ENCODE peak calls at places on chromosomes 16 and 17, in eight cellular contexts. One of them, this sample, is unnamed. For H3K4me1 and H3K36me3, the result is how much of the 10 kb centered on the place peaks cover.

GRCh38 chr17:1031711-1032110 is 34.8 kb downstream of the TIMM22 start:
- DNase-seq in tibial nerve: no peak
- DNase-seq in heart right ventricle: peak
- DNase-seq in Peyer's patch: no peak
- DNase-seq in sigmoid colon: peak
- DNase-seq in heart left ventricle: peak
- DNase-seq in psoas muscle: peak
- DNase-seq in fibroblast of lung: peak
- DNase-seq in this sample: no peak

GRCh38 chr16:1331712-1332617 is 1.5 kb upstream of the BAIAP3 start:
- DNase-seq in psoas muscle: peak
- DNase-seq in sigmoid colon: peak
- DNase-seq in Peyer's patch: peak
- DNase-seq in fibroblast of lung: peak
- DNase-seq in tibial nerve: peak
- DNase-seq in heart right ventricle: peak
- DNase-seq in heart left ventricle: peak
- DNase-seq in this sample: peak

GRCh38 chr17:55212880-55213279 is 51.9 kb upstream of the HLF start:
- DNase-seq in fibroblast of lung: no peak
- DNase-seq in tibial nerve: no peak
- DNase-seq in sigmoid colon: no peak
- DNase-seq in psoas muscle: no peak
- DNase-seq in heart right ventricle: no peak
- DNase-seq in heart left ventricle: no peak
- DNase-seq in Peyer's patch: no peak
- DNase-seq in this sample: no peak

GRCh38 chr16:52123063-52123839 is 423.7 kb downstream of the TOX3 start:
- DNase-seq in heart left ventricle: no peak
- DNase-seq in heart right ventricle: no peak
- DNase-seq in fibroblast of lung: no peak
- DNase-seq in sigmoid colon: no peak
- DNase-seq in psoas muscle: no peak
- DNase-seq in Peyer's patch: no peak
- DNase-seq in tibial nerve: no peak
- DNase-seq in this sample: no peak

GRCh38 chr16:21646721-21647561 is 5.5 kb downstream of the IGSF6 start:
- DNase-seq in fibroblast of lung: no peak
- DNase-seq in Peyer's patch: peak
- DNase-seq in tibial nerve: no peak
- DNase-seq in heart right ventricle: no peak
- DNase-seq in psoas muscle: no peak
- DNase-seq in heart left ventricle: no peak
- DNase-seq in sigmoid colon: no peak
- DNase-seq in this sample: no peak

GRCh38 chr16:67664258-67664657 is 2.3 kb downstream of the ENKD1 start:
- DNase-seq in tibial nerve: no peak
- DNase-seq in heart left ventricle: no peak
- DNase-seq in fibroblast of lung: no peak
- DNase-seq in sigmoid colon: no peak
- DNase-seq in heart right ventricle: no peak
- DNase-seq in psoas muscle: no peak
- DNase-seq in Peyer's patch: no peak
- DNase-seq in this sample: no peak

GRCh38 chr16:11129378-11129781 is 126.6 kb downstream of the SOCS1 start:
- DNase-seq in tibial nerve: no peak
- DNase-seq in heart left ventricle: no peak
- DNase-seq in psoas muscle: no peak
- DNase-seq in fibroblast of lung: no peak
- DNase-seq in Peyer's patch: no peak
- DNase-seq in heart right ventricle: no peak
- DNase-seq in sigmoid colon: peak
- DNase-seq in this sample: no peak

GRCh38 chr17:35117984-35118383 is 1.7 kb downstream of the RAD51D start:
- DNase-seq in fibroblast of lung: no peak
- DNase-seq in heart left ventricle: no peak
- DNase-seq in psoas muscle: no peak
- DNase-seq in tibial nerve: no peak
- DNase-seq in sigmoid colon: no peak
- DNase-seq in Peyer's patch: no peak
- DNase-seq in heart right ventricle: no peak
- DNase-seq in this sample: no peak

GRCh38 chr17:40451420-40451819 is 8.2 kb downstream of the IGFBP4 start:
- DNase-seq in Peyer's patch: no peak
- DNase-seq in psoas muscle: peak
- DNase-seq in heart right ventricle: peak
- DNase-seq in fibroblast of lung: peak
- DNase-seq in tibial nerve: peak
- DNase-seq in heart left ventricle: peak
- DNase-seq in sigmoid colon: peak
- DNase-seq in this sample: peak

DNA sequence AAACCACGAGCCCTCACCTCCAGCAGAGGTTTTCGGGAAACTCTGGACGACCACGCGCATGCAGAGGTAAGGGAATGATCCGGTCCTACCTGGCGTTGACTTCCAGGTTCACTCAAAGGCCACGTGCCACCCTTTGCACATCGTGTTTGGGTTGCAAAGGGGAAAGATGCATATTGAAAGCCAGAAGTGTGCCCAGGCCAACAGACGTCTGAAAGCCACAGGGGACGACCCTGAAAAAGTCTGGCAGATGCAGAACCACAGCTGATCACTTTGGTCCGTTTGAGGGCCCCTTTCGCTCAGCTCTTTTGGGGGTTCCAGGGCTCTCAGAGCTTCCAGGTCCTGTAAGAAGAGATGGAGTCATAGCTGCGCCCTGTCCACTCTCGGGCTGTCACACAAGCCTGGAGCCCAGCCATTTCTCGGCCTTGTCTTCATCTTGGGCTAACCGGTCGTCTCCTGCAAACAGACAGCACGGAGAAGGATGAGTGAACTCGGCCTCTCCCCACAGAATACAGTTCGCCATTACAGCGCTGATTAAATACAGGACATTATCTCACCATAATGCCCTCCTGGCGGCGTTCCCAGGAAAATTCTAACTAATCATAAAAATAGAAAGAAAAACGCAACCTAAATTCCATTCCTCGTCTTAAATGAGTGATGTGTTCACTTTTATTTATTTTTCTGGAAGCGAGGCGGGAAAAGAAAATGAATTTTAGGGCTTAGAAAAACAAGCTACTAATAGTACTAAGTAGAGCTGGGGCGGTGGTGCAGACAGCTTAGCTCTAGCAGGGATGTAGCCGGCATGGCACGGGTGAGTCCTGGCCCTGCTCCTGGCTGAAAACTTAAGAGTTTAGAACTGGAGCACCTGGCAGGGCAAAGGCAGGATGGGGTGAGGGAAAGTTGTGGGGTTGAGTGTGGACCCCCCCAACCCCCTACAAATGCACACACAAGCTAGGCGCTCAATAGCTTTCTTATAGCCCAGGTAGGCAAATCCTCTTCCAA is 45.5 kb upstream of the ZFHX3 start:
- DNase-seq in heart right ventricle: peak
- DNase-seq in heart left ventricle: no peak
- DNase-seq in psoas muscle: peak
- DNase-seq in tibial nerve: no peak
- DNase-seq in fibroblast of lung: peak
- DNase-seq in Peyer's patch: no peak
- DNase-seq in sigmoid colon: no peak
- DNase-seq in this sample: no peak
- TF ChIP-seq CTCF in heart right ventricle: no peak
- TF ChIP-seq CTCF in heart left ventricle: no peak
- TF ChIP-seq CTCF in psoas muscle: no peak
- TF ChIP-seq CTCF in tibial nerve: no peak
- TF ChIP-seq CTCF in fibroblast of lung: no peak
- TF ChIP-seq CTCF in Peyer's patch: no peak
- TF ChIP-seq CTCF in sigmoid colon: no peak
- TF ChIP-seq CTCF in this sample: no peak

DNA sequence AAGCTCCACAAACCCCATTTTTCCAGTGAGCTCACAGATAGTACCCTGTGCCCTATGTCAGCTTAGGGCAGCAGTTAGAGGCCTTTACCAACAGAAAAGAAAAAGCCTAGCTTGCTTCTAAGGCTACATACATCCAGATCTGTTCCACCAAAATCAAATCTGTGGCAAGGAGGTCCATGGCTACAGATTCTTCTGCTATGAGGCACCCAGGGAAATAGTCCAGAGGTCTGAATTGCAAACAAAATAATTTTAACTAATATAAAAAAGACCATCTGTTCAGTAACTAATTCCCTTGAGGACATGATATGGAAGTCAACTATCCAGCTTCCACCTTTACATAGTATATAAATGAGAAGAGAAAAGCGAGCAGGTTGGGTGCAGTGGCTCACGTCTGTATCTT is 129.3 kb downstream of the PARN start:
- DNase-seq in psoas muscle: no peak
- DNase-seq in sigmoid colon: no peak
- DNase-seq in fibroblast of lung: peak
- DNase-seq in heart right ventricle: no peak
- DNase-seq in heart left ventricle: no peak
- DNase-seq in tibial nerve: no peak
- DNase-seq in Peyer's patch: no peak
- DNase-seq in this sample: no peak
- H3K4me1 ChIP-seq in psoas muscle: half or more
- H3K4me1 ChIP-seq in sigmoid colon: under half
- H3K4me1 ChIP-seq in fibroblast of lung: under half
- H3K4me1 ChIP-seq in heart right ventricle: under half
- H3K4me1 ChIP-seq in heart left ventricle: half or more
- H3K4me1 ChIP-seq in tibial nerve: under half
- H3K4me1 ChIP-seq in Peyer's patch: under half
- H3K4me1 ChIP-seq in this sample: under half

DNA sequence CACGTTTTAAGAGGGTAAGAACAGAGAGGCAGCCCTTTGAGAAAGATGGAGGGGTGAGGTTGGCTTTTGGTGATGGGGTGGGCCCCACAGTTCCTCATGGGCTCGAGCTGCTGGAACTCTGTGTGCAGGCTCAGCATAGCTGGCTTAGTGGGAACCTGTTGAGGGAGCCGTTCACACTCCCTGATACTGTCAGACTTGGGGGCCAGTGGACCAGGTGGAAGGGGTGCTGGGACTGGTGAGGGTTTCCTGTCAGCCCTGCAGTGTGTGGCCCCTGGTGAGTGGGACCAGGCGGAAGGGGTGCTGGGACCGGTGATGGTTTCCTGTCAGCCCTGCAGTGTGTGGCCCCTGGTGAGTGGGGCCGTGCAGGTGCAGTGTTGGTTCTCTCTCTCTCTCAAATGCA is 45.1 kb upstream of the ZNF750 start:
- DNase-seq in heart left ventricle: peak
- DNase-seq in Peyer's patch: peak
- DNase-seq in tibial nerve: no peak
- DNase-seq in fibroblast of lung: no peak
- DNase-seq in psoas muscle: no peak
- DNase-seq in sigmoid colon: no peak
- DNase-seq in heart right ventricle: no peak
- DNase-seq in this sample: no peak
- H3K36me3 ChIP-seq in heart left ventricle: under half
- H3K36me3 ChIP-seq in Peyer's patch: under half
- H3K36me3 ChIP-seq in tibial nerve: under half
- H3K36me3 ChIP-seq in fibroblast of lung: under half
- H3K36me3 ChIP-seq in psoas muscle: under half
- H3K36me3 ChIP-seq in sigmoid colon: under half
- H3K36me3 ChIP-seq in heart right ventricle: under half
- H3K36me3 ChIP-seq in this sample: under half

DNA sequence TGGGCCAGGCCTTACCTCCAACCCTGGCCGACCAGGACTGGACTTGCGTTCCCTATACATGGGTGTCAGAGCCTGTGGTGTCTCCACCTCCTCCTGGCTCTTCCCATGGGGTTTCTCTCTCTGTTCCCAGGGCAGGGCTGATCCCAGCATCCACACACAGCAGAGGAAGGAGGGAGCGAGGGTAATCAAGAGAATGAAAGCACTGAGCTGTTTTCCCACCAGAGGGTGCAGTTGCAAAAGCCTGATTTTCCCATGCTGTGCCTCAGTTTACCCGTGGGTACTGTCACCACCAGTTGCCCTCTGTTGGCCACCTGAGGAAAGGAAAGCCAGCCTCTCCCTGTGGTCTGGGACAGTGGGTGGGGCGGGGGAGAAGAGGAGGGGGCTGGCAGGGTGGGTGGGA is 249.7 kb upstream of the GSE1 start:
- DNase-seq in heart left ventricle: no peak
- DNase-seq in psoas muscle: no peak
- DNase-seq in fibroblast of lung: no peak
- DNase-seq in tibial nerve: no peak
- DNase-seq in Peyer's patch: no peak
- DNase-seq in sigmoid colon: no peak
- DNase-seq in heart right ventricle: no peak
- DNase-seq in this sample: no peak
- TF ChIP-seq CTCF in heart left ventricle: no peak
- TF ChIP-seq CTCF in psoas muscle: no peak
- TF ChIP-seq CTCF in fibroblast of lung: no peak
- TF ChIP-seq CTCF in tibial nerve: no peak
- TF ChIP-seq CTCF in Peyer's patch: no peak
- TF ChIP-seq CTCF in sigmoid colon: no peak
- TF ChIP-seq CTCF in heart right ventricle: no peak
- TF ChIP-seq CTCF in this sample: no peak